ENCODE peak calls at places on chromosome 1, in four cellular contexts. Y, S, J and X are unnamed samples.

GRCh38 chr1:29639741-29640427 is 403.6 kb downstream of the PTPRU start:
- DNase-seq in S (no peak), Y (no peak), J (peak; percentile 38), X (no peak)

GRCh38 chr1:39564340-39564739 is 12.2 kb downstream of the PABPC4 start:
- DNase-seq in Y (no peak), S (no peak), J (no peak), X (no peak)

GRCh38 chr1:196951711-196952394 is 8.3 kb downstream of the CFHR2 start:
- DNase-seq in S (no peak), Y (no peak), J (no peak), X (peak; percentile 1)

GRCh38 chr1:179003474-179004066 is 22.1 kb upstream of the FAM20B start:
- DNase-seq in Y (no peak), S (no peak), J (no peak), X (no peak)

GRCh38 chr1:109498161-109498801 is 4.4 kb downstream of the CYB561D1 start:
- DNase-seq in Y (no peak), J (peak; percentile 89), S (peak; percentile 68), X (no peak)

GRCh38 chr1:27862671-27863551 is 9.4 kb upstream of the THEMIS2 start:
- DNase-seq in Y (no peak), S (no peak), J (no peak), X (peak; percentile 76)

GRCh38 chr1:7885513-7886298 is 32.8 kb upstream of the UTS2 start:
- DNase-seq in S (peak; percentile 95), Y (no peak), J (peak; percentile 100), X (no peak)

GRCh38 chr1:34407140-34407539 is 230.4 kb downstream of the C1orf94 start:
- DNase-seq in Y (no peak), J (peak; percentile 8), S (no peak), X (no peak)

GRCh38 chr1:153536618-153537375 is 1.0 kb upstream of the S100A6 start:
- DNase-seq in Y (no peak), J (no peak), S (no peak), X (no peak)

GRCh38 chr1:153537376-153537730 is 1.6 kb upstream of the S100A6 start:
- DNase-seq in J (no peak), Y (no peak), S (no peak), X (no peak)

GRCh38 chr1:153540394-153541361 is at the start of gene S100A5:
- DNase-seq in S (no peak), J (no peak), Y (no peak), X (no peak)

GRCh38 chr1:153539395-153540093 is 1.2 kb downstream of the S100A5 start:
- DNase-seq in S (no peak), Y (no peak), J (no peak), X (no peak)

DNA sequence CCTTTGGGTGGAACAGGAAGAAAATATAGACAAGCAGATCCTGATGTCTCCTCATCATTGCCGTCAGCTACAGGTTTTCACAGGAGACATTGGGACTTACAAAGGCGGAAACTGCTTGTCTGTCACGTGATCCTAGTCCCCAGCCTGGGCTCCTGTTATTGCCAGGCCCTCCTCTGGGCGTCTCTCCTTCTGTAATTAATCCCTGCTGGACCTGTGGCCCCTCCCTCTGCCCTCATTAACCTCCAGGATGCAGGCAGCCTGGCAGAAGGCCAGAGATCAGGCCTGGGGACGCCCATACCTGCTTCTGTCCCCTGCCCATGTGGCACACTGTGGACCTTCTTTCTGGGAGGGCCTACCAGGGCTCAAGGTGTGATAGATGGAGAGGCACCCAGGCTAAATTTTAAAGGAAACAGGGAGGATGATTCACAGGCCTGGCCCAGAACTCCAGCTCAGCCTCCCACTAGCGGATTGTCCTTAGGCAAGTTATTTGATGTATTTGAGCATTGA is 2.4 kb downstream of the S100A5 start:
- DNase-seq in J (peak; percentile 68), Y (peak; percentile 50), S (peak; percentile 87), X (no peak)
- TF ChIP-seq CBX5 in J (no peak), Y (no peak), S (no peak), X (no peak)

GRCh38 chr1:185720633-185721272 is 13.4 kb upstream of the HMCN1 start:
- DNase-seq in Y (peak; percentile 17), S (no peak), J (no peak), X (no peak)
- TF ChIP-seq CBX5 in Y (no peak), S (no peak), J (no peak), X (no peak)

GRCh38 chr1:71473331-71473730 is 392.5 kb upstream of the ZRANB2 start:
- DNase-seq in S (no peak), J (no peak), Y (no peak), X (no peak)
- TF ChIP-seq CBX5 in S (no peak), J (no peak), Y (no peak), X (no peak)

GRCh38 chr1:76868154-76868882 is 1.0 kb downstream of the ST6GALNAC5 start:
- DNase-seq in J (peak; percentile 79), S (no peak), Y (no peak), X (no peak)

GRCh38 chr1:76868916-76869315 is 1.6 kb downstream of the ST6GALNAC5 start:
- DNase-seq in S (no peak), J (peak; percentile 67), Y (no peak), X (no peak)

GRCh38 chr1:76866566-76866965 is 714 bp upstream of the ST6GALNAC5 start:
- DNase-seq in Y (no peak), J (no peak), S (no peak), X (no peak)

GRCh38 chr1:76865696-76866291 is 1.5 kb upstream of the ST6GALNAC5 start:
- DNase-seq in Y (no peak), J (no peak), S (no peak), X (no peak)

GRCh38 chr1:76867342-76868130 is at the start of gene ST6GALNAC5:
- DNase-seq in Y (no peak), S (no peak), J (peak; percentile 71), X (no peak)
- TF ChIP-seq CBX5 in Y (no peak), S (no peak), J (no peak), X (no peak)